ENCODE peak calls at places on chromosome X, in four cellular contexts. G, W, Y and K are unnamed samples.

GRCh38 chrX:24145340-24146186 is 4.0 kb upstream of the ZFX start:
- DNase-seq in Y (no peak), G (peak; percentile 18), W (no peak), K (peak; percentile 14)

GRCh38 chrX:133085785-133086184 is 11.1 kb downstream of the USP26 start:
- DNase-seq in W (no peak), G (no peak), Y (no peak), K (no peak)

GRCh38 chrX:65707153-65707552 is 39.7 kb downstream of the MSN start:
- DNase-seq in W (no peak), G (no peak), Y (no peak), K (no peak)

GRCh38 chrX:138897621-138898492 is 186.3 kb upstream of the FGF13 start:
- DNase-seq in G (no peak), Y (no peak), W (no peak), K (no peak)

GRCh38 chrX:128464091-128464490 is 411.9 kb upstream of the ACTRT1 start:
- DNase-seq in Y (no peak), W (no peak), G (peak; percentile 3), K (no peak)

GRCh38 chrX:3384330-3384729 is 37.9 kb upstream of the MXRA5 start:
- DNase-seq in W (no peak), G (no peak), Y (no peak), K (no peak)

GRCh38 chrX:133555796-133556458 is 140.6 kb upstream of the GPC4 start:
- DNase-seq in W (no peak), Y (no peak), G (no peak), K (no peak)

GRCh38 chrX:55488559-55489314 is 911 bp downstream of the USP51 start:
- DNase-seq in G (no peak), Y (peak; percentile 8), W (peak; percentile 53), K (peak; percentile 72)

GRCh38 chrX:29487714-29488113 is 727.6 kb upstream of the MAGEB2 start:
- DNase-seq in Y (no peak), W (no peak), G (no peak), K (no peak)

GRCh38 chrX:97399400-97399799 is 515.7 kb downstream of the RPA4 start:
- DNase-seq in G (no peak), W (no peak), Y (peak; percentile 44), K (peak; percentile 2)

GRCh38 chrX:65677954-65678469 is 10.6 kb downstream of the MSN start:
- DNase-seq in W (no peak), Y (no peak), G (no peak), K (no peak)

GRCh38 chrX:31038585-31039326 is 33.1 kb downstream of the FTHL17 start:
- DNase-seq in G (peak; percentile 16), Y (no peak), W (peak; percentile 22), K (peak; percentile 44)

GRCh38 chrX:29071525-29071924 is 484.3 kb downstream of the IL1RAPL1 start:
- DNase-seq in Y (no peak), W (no peak), G (no peak), K (no peak)

GRCh38 chrX:78801522-78801921 is 54.0 kb downstream of the LPAR4 start:
- DNase-seq in Y (no peak), W (no peak), G (no peak), K (no peak)

GRCh38 chrX:34586936-34587335 is 70.1 kb downstream of the TMEM47 start:
- DNase-seq in Y (no peak), G (no peak), W (no peak), K (no peak)

GRCh38 chrX:40721489-40722106 is 13.7 kb downstream of the MED14 start:
- DNase-seq in W (no peak), Y (no peak), G (no peak), K (no peak)

GRCh38 chrX:150202641-150203248 is 160.4 kb upstream of the MAMLD1 start:
- DNase-seq in W (no peak), Y (no peak), G (no peak), K (no peak)

GRCh38 chrX:29728639-29729038 is 486.7 kb upstream of the MAGEB2 start:
- DNase-seq in Y (no peak), W (no peak), G (no peak), K (no peak)

GRCh38 chrX:108399427-108400165 is 38.6 kb downstream of the COL4A6 start:
- DNase-seq in G (no peak), W (no peak), Y (no peak), K (no peak)

GRCh38 chrX:47556045-47556623 is 4.9 kb upstream of the ARAF start:
- DNase-seq in Y (peak; percentile 68), G (no peak), W (peak; percentile 79), K (peak; percentile 64)

GRCh38 chrX:34915463-34916225 is 27.0 kb upstream of the FAM47B start:
- DNase-seq in W (no peak), Y (no peak), G (no peak), K (no peak)

GRCh38 chrX:74280759-74281158 is 23.2 kb upstream of the ZCCHC13 start:
- DNase-seq in G (no peak), W (no peak), Y (no peak), K (no peak)
- TF ChIP-seq NR2C2 in G (no peak), W (no peak), Y (no peak), K (no peak)

DNA sequence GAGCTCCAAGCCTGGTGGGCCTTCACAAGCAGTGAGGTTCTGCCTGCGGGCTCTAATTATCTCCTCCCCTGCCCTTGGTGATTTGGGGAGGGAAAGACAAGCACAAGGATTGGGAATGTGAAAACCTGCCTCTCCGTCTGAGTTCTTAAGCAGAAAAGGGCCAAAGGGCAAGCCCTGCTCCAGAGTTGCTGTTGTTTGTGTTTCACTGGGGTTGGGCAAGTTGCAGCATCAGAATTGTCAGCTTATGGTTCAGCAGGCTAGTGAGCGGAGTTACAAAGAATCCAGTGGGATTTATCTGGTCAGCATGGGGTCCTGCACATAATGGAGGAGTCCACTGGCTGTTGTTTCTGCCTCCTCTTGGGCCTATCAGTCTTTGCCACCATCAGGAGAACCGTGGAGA is 60.5 kb downstream of the NHS start:
- DNase-seq in W (no peak), G (no peak), Y (no peak), K (no peak)
- TF ChIP-seq NR2C2 in W (no peak), G (no peak), Y (no peak), K (no peak)

GRCh38 chrX:67436867-67437266 is 107.0 kb upstream of the AR start:
- DNase-seq in G (no peak), Y (no peak), W (no peak), K (no peak)
- TF ChIP-seq NR2C2 in G (no peak), Y (no peak), W (no peak), K (no peak)

GRCh38 chrX:117610806-117611205 is 505.8 kb downstream of the KLHL13 start:
- DNase-seq in W (no peak), G (no peak), Y (no peak), K (no peak)

GRCh38 chrX:117607571-117607970 is 509.0 kb downstream of the KLHL13 start:
- DNase-seq in G (no peak), Y (no peak), W (no peak), K (no peak)

DNA sequence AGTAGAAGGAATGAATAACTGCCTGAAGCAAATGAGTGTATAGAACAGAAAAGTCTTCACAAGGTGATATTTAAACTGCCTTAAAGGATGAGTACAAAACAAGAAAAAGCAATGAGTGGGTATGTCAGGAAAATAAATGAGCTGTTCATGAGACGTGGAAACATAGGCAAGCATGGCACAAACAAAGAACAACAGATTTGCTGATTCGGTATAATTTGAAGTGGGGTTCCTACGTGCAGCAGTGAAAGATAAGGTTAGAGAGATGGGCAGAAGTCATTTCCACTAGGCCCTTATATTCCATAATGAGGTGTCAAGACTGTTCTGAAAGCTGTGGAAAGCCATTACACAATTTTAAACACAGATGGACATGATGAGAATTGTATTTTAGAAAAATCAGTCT is 506.6 kb downstream of the KLHL13 start:
- DNase-seq in W (no peak), G (no peak), Y (no peak), K (no peak)
- TF ChIP-seq NR2C2 in W (no peak), G (no peak), Y (no peak), K (no peak)

GRCh38 chrX:118631586-118631985 is 95.8 kb upstream of the IL13RA1 start:
- DNase-seq in W (no peak), G (no peak), Y (no peak), K (no peak)
- TF ChIP-seq NR2C2 in W (no peak), G (no peak), Y (no peak), K (no peak)

GRCh38 chrX:38474543-38474942 is 86.8 kb upstream of the TSPAN7 start:
- DNase-seq in Y (no peak), G (no peak), W (peak; percentile 25), K (no peak)
- TF ChIP-seq NR2C2 in Y (no peak), G (no peak), W (no peak), K (no peak)

DNA sequence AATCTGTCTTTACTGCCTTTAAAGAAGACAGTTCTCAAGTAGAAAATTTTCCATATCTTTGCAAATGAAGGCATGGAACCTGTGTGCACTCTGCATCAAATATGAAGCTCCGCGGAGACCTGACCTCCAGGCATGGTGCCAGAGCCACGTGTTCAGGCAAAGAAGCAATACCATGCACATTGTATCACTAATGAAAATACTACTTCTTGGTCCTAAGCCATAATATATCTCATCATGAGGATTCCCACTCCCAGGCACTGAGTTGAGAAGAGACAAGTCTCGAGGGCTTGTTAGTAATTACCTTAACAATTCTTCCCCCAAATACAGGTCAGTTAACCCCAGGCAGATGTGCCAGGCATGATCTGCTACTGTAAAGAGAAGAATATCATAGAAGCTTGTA is 56.7 kb downstream of the PCDH19 start:
- DNase-seq in Y (no peak), W (no peak), G (no peak), K (no peak)
- TF ChIP-seq NR2C2 in Y (no peak), W (no peak), G (no peak), K (no peak)

GRCh38 chrX:109735241-109735744 is 2.2 kb upstream of the ACSL4 start:
- DNase-seq in Y (no peak), G (no peak), W (no peak), K (no peak)

GRCh38 chrX:109739625-109740024 is 6.6 kb upstream of the ACSL4 start:
- DNase-seq in W (no peak), Y (no peak), G (no peak), K (no peak)

GRCh38 chrX:109742722-109743121 is 9.7 kb upstream of the ACSL4 start:
- DNase-seq in Y (no peak), W (no peak), G (no peak), K (no peak)

GRCh38 chrX:109740076-109740809 is 7.2 kb upstream of the ACSL4 start:
- DNase-seq in G (peak; percentile 95), Y (no peak), W (no peak), K (no peak)
- TF ChIP-seq NR2C2 in G (peak; percentile 75), Y (no peak), W (no peak), K (no peak)

GRCh38 chrX:153667931-153668396 is 5.6 kb downstream of the PNCK start:
- DNase-seq in G (peak; percentile 51), Y (peak; percentile 12), W (peak; percentile 84), K (peak; percentile 86)
- TF ChIP-seq NR2C2 in G (no peak), Y (no peak), W (no peak), K (no peak)

GRCh38 chrX:44440006-44440405 is 96.5 kb upstream of the EFHC2 start:
- DNase-seq in Y (no peak), W (no peak), G (no peak), K (no peak)
- TF ChIP-seq NR2C2 in Y (no peak), W (no peak), G (no peak), K (no peak)